ENCODE peak calls at places on chromosomes 3 and 15, in seven cellular contexts. B is MG63, V is IMR-90, D is heart right ventricle, F is uterus, N is GM23248, Z is DND-41. A is an unnamed sample. For H3K36me3, the result is how much of the 10 kb centered on the place peaks cover.

GRCh38 chr3:170899455-170899854 is 9.0 kb downstream of the EIF5A2 start:
- DNase-seq in B (no peak), V (no peak), D (no peak), F (no peak), N (no peak), Z (no peak), A (no peak)

GRCh38 chr3:136463170-136463569 is 213.0 kb downstream of the PCCB start:
- DNase-seq in B (no peak), V (no peak), D (no peak), F (no peak), N (no peak), Z (no peak), A (no peak)

GRCh38 chr3:124609402-124609801 is 120.8 kb upstream of the UMPS start:
- DNase-seq in B (no peak), V (peak), D (no peak), F (no peak), N (peak), Z (no peak), A (no peak)

GRCh38 chr3:177041021-177041729 is 156.1 kb downstream of the TBL1XR1 start:
- DNase-seq in B (peak), V (peak), D (no peak), F (peak), N (peak), Z (no peak), A (no peak)

GRCh38 chr15:70902105-70902504 is 9.5 kb downstream of the LRRC49 start:
- DNase-seq in B (peak), V (peak), D (no peak), F (no peak), N (peak), Z (no peak), A (peak)

GRCh38 chr15:55289573-55290360 is at the start of gene RAB27A:
- DNase-seq in B (peak), V (peak), D (peak), F (peak), N (peak), Z (peak), A (no peak)

GRCh38 chr15:69498282-69498681 is 45.7 kb downstream of the RPLP1 start:
- DNase-seq in B (no peak), V (no peak), D (no peak), F (no peak), N (no peak), Z (no peak), A (no peak)

GRCh38 chr15:98794211-98794610 is 145.9 kb downstream of the IGF1R start:
- DNase-seq in B (no peak), V (no peak), D (no peak), F (no peak), N (no peak), Z (no peak), A (no peak)

GRCh38 chr15:62248277-62248974 is 83.3 kb upstream of the C2CD4B start:
- DNase-seq in B (no peak), V (peak), D (no peak), F (no peak), N (no peak), Z (peak), A (no peak)

GRCh38 chr3:188209740-188210139 is 55.8 kb downstream of the LPP start:
- DNase-seq in B (no peak), V (peak), D (no peak), F (no peak), N (peak), Z (no peak), A (no peak)

GRCh38 chr3:159829056-159829995 is 159.3 kb upstream of the IL12A start:
- DNase-seq in B (peak), V (peak), D (peak), F (no peak), N (peak), Z (no peak), A (no peak)

GRCh38 chr15:74259821-74260502 is 23.8 kb downstream of the CCDC33 start:
- DNase-seq in B (no peak), V (no peak), D (no peak), F (no peak), N (no peak), Z (no peak), A (no peak)

GRCh38 chr15:84982301-84982920 is 755 bp downstream of the PDE8A start:
- DNase-seq in B (peak), V (peak), D (peak), F (peak), N (peak), Z (no peak), A (no peak)

GRCh38 chr3:155744091-155744625 is 713 bp downstream of the PLCH1 start:
- DNase-seq in B (peak), V (peak), D (peak), F (no peak), N (peak), Z (peak), A (no peak)

GRCh38 chr3:188242426-188243123 is 88.6 kb downstream of the LPP start:
- DNase-seq in B (no peak), V (no peak), D (no peak), F (no peak), N (no peak), Z (no peak), A (no peak)

GRCh38 chr3:171646357-171647133 is 163.7 kb downstream of the PLD1 start:
- DNase-seq in B (no peak), V (peak), D (no peak), F (no peak), N (peak), Z (no peak), A (no peak)

GRCh38 chr3:38022301-38022700 is 7.1 kb downstream of the PLCD1 start:
- DNase-seq in B (no peak), V (no peak), D (no peak), F (no peak), N (no peak), Z (no peak), A (no peak)

GRCh38 chr3:138675393-138675792 is 66.8 kb downstream of the FAIM start:
- DNase-seq in B (no peak), V (peak), D (no peak), F (no peak), N (peak), Z (no peak), A (no peak)

GRCh38 chr3:171301002-171301401 is 159.2 kb downstream of the TNIK start:
- DNase-seq in B (no peak), V (no peak), D (no peak), F (no peak), N (no peak), Z (no peak), A (no peak)

GRCh38 chr3:169659858-169660614 is 3.5 kb downstream of the MECOM start:
- DNase-seq in B (no peak), V (no peak), D (peak), F (no peak), N (no peak), Z (no peak), A (no peak)

GRCh38 chr3:27677554-27677953 is 44.6 kb downstream of the EOMES start:
- DNase-seq in B (peak), V (peak), D (no peak), F (peak), N (peak), Z (no peak), A (peak)

DNA sequence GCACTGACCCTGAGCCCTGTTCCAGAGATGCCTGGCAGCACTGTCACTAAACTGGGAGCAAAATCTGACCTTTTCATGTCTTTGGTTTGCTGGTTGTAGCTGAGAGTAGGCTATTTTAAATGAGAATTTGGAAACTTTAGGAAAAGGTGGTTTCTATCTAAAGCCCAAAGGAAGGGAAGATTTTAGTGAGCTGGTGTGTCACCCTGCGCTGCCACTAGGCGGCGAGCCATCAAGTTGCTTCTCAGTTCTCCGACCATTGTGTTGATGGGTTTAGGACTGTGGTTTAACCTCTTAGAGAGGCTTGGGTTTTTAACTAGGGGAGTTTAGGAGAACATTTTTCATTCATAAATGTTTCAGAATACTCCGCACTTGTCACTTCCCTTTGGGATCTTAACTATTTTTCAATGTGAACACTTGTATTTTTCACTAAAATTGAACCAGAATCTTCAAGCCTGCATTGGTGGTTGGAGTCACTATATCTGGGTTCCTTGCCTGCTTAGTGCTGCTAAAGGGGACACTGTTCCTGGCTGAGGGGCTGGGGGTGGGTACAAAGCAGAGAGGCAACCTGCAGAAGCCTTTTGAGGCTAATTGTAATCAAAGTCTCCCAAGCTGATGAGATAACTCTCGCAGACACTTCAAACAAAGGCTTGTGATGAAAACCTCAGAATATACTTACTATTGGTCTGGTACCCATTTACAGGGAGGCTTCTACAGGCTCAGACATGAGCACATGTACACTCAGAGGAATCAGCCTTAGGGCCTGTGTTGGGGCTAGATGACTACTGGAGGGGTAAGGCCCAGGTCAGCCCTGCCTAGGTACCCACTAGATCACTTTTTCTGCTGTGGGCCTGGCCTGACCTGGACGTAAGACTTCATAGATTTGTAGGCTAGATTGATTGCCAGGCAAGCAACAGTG is 16.8 kb downstream of the EXOSC7 start:
- DNase-seq in B (no peak), V (no peak), D (no peak), F (no peak), N (peak), Z (peak), A (no peak)
- H3K36me3 ChIP-seq in B (under half), V (under half), D (under half), F (under half), N (under half), Z (half or more), A (under half)

GRCh38 chr3:50620420-50620819 is 3.5 kb downstream of the MAPKAPK3 start:
- DNase-seq in B (no peak), V (no peak), D (no peak), F (no peak), N (no peak), Z (peak), A (no peak)
- H3K4me3 ChIP-seq in B (no peak), V (no peak), D (no peak), F (no peak), N (no peak), Z (peak), A (no peak)

GRCh38 chr3:126461450-126462070 is 14.1 kb downstream of the ZXDC start:
- DNase-seq in B (no peak), V (no peak), D (no peak), F (peak), N (no peak), Z (no peak), A (no peak)

GRCh38 chr3:126456766-126457388 is 18.8 kb downstream of the ZXDC start:
- DNase-seq in B (no peak), V (no peak), D (no peak), F (peak), N (no peak), Z (no peak), A (no peak)

GRCh38 chr3:126459111-126459762 is 16.5 kb downstream of the ZXDC start:
- DNase-seq in B (no peak), V (no peak), D (no peak), F (peak), N (no peak), Z (no peak), A (no peak)

GRCh38 chr3:126460386-126460785 is 15.3 kb downstream of the ZXDC start:
- DNase-seq in B (no peak), V (no peak), D (no peak), F (peak), N (no peak), Z (no peak), A (no peak)

GRCh38 chr3:126459763-126460127 is 15.9 kb downstream of the ZXDC start:
- DNase-seq in B (no peak), V (no peak), D (no peak), F (no peak), N (no peak), Z (no peak), A (no peak)
- H3K36me3 ChIP-seq in B (half or more), V (half or more), D (half or more), F (under half), N (under half), Z (half or more), A (half or more)

GRCh38 chr3:104911376-104911775 is 455.3 kb upstream of the ALCAM start:
- DNase-seq in B (no peak), V (peak), D (no peak), F (no peak), N (peak), Z (no peak), A (no peak)
- H3K4me3 ChIP-seq in B (no peak), V (no peak), D (no peak), F (no peak), N (no peak), Z (no peak), A (no peak)

GRCh38 chr3:133575121-133575520 is 1.6 kb downstream of the CDV3 start:
- DNase-seq in B (no peak), V (no peak), D (no peak), F (no peak), N (peak), Z (no peak), A (no peak)

GRCh38 chr3:133576169-133576568 is 2.7 kb downstream of the CDV3 start:
- DNase-seq in B (no peak), V (no peak), D (no peak), F (no peak), N (peak), Z (no peak), A (no peak)

GRCh38 chr3:133573629-133574194 is at the start of gene CDV3:
- DNase-seq in B (no peak), V (no peak), D (no peak), F (peak), N (no peak), Z (no peak), A (no peak)

GRCh38 chr3:133573054-133573628 is 345 bp upstream of the CDV3 start:
- DNase-seq in B (peak), V (peak), D (peak), F (peak), N (peak), Z (peak), A (peak)

GRCh38 chr3:133574260-133574881 is 885 bp downstream of the CDV3 start:
- DNase-seq in B (peak), V (peak), D (peak), F (peak), N (peak), Z (peak), A (peak)
- H3K36me3 ChIP-seq in B (under half), V (under half), D (under half), F (under half), N (under half), Z (under half), A (under half)

A was measured in brain microvascular endothelial cell.